ENCODE peak calls at places on chromosome 7, in four cellular contexts. One of them, this sample, is unnamed.

GRCh38 chr7:92159-92767 is 100.1 kb upstream of the FAM20C start:
- DNase-seq in cardiac muscle cell: no peak
- DNase-seq in thoracic aorta: no peak
- DNase-seq in HFFc6: no peak
- DNase-seq in this sample: no peak

GRCh38 chr7:138961159-138961558 is 20.0 kb downstream of the KIAA1549 start:
- DNase-seq in cardiac muscle cell: no peak
- DNase-seq in thoracic aorta: no peak
- DNase-seq in HFFc6: no peak
- DNase-seq in this sample: no peak

GRCh38 chr7:112503361-112504023 is 22.7 kb downstream of the LSMEM1 start:
- DNase-seq in cardiac muscle cell: no peak
- DNase-seq in thoracic aorta: no peak
- DNase-seq in HFFc6: no peak
- DNase-seq in this sample: no peak

GRCh38 chr7:36967387-36967786 is 243.1 kb upstream of the AOAH start:
- DNase-seq in cardiac muscle cell: peak; percentile 88
- DNase-seq in thoracic aorta: no peak
- DNase-seq in HFFc6: peak; percentile 57
- DNase-seq in this sample: peak; percentile 71

GRCh38 chr7:136502162-136502561 is 366.3 kb upstream of the CHRM2 start:
- DNase-seq in cardiac muscle cell: no peak
- DNase-seq in thoracic aorta: no peak
- DNase-seq in HFFc6: no peak
- DNase-seq in this sample: no peak

GRCh38 chr7:152076324-152076821 is 50.9 kb downstream of the GALNT11 start:
- DNase-seq in cardiac muscle cell: peak; percentile 18
- DNase-seq in thoracic aorta: no peak
- DNase-seq in HFFc6: no peak
- DNase-seq in this sample: no peak

GRCh38 chr7:159061674-159062212 is 82.9 kb downstream of the VIPR2 start:
- DNase-seq in cardiac muscle cell: no peak
- DNase-seq in thoracic aorta: no peak
- DNase-seq in HFFc6: no peak
- DNase-seq in this sample: no peak

GRCh38 chr7:105439174-105439893 is 50.6 kb upstream of the SRPK2 start:
- DNase-seq in cardiac muscle cell: no peak
- DNase-seq in thoracic aorta: no peak
- DNase-seq in HFFc6: peak; percentile 96
- DNase-seq in this sample: no peak

GRCh38 chr7:90626011-90626410 is 29.9 kb downstream of the CDK14 start:
- DNase-seq in cardiac muscle cell: no peak
- DNase-seq in thoracic aorta: no peak
- DNase-seq in HFFc6: peak; percentile 69
- DNase-seq in this sample: no peak

GRCh38 chr7:151899513-151900360 is 22.8 kb upstream of the PRKAG2 start:
- DNase-seq in cardiac muscle cell: no peak
- DNase-seq in thoracic aorta: no peak
- DNase-seq in HFFc6: no peak
- DNase-seq in this sample: peak; percentile 37

GRCh38 chr7:27140108-27140842 is 3.2 kb downstream of the HOXA5 start:
- DNase-seq in cardiac muscle cell: no peak
- DNase-seq in thoracic aorta: no peak
- DNase-seq in HFFc6: no peak
- DNase-seq in this sample: no peak

GRCh38 chr7:96388166-96388565 is 66.3 kb upstream of the SLC25A13 start:
- DNase-seq in cardiac muscle cell: no peak
- DNase-seq in thoracic aorta: no peak
- DNase-seq in HFFc6: peak; percentile 36
- DNase-seq in this sample: no peak

GRCh38 chr7:157900011-157900410 is 563.2 kb downstream of the DNAJB6 start:
- DNase-seq in cardiac muscle cell: no peak
- DNase-seq in thoracic aorta: no peak
- DNase-seq in HFFc6: no peak
- DNase-seq in this sample: peak; percentile 33

GRCh38 chr7:47591655-47592572 is 10.0 kb upstream of the TNS3 start:
- DNase-seq in cardiac muscle cell: no peak
- DNase-seq in thoracic aorta: no peak
- DNase-seq in HFFc6: no peak
- DNase-seq in this sample: no peak

GRCh38 chr7:26618898-26619297 is 245.5 kb downstream of the SKAP2 start:
- DNase-seq in cardiac muscle cell: no peak
- DNase-seq in thoracic aorta: no peak
- DNase-seq in HFFc6: no peak
- DNase-seq in this sample: no peak

GRCh38 chr7:53485354-53485753 is 449.9 kb downstream of the POM121L12 start:
- DNase-seq in cardiac muscle cell: no peak
- DNase-seq in thoracic aorta: no peak
- DNase-seq in HFFc6: no peak
- DNase-seq in this sample: no peak

GRCh38 chr7:88089484-88090050 is 130.3 kb downstream of the SRI start:
- DNase-seq in cardiac muscle cell: no peak
- DNase-seq in thoracic aorta: no peak
- DNase-seq in HFFc6: no peak
- DNase-seq in this sample: no peak

GRCh38 chr7:101984997-101985645 is 167.7 kb downstream of the CUX1 start:
- DNase-seq in cardiac muscle cell: no peak
- DNase-seq in thoracic aorta: no peak
- DNase-seq in HFFc6: no peak
- DNase-seq in this sample: peak; percentile 44

GRCh38 chr7:108265007-108265406 is 134.8 kb upstream of the LAMB4 start:
- DNase-seq in cardiac muscle cell: no peak
- DNase-seq in thoracic aorta: no peak
- DNase-seq in HFFc6: no peak
- DNase-seq in this sample: no peak

GRCh38 chr7:20831451-20831850 is 44.8 kb upstream of the SP8 start:
- DNase-seq in cardiac muscle cell: no peak
- DNase-seq in thoracic aorta: no peak
- DNase-seq in HFFc6: no peak
- DNase-seq in this sample: no peak

GRCh38 chr7:83486957-83487356 is 162.0 kb downstream of the SEMA3E start:
- DNase-seq in cardiac muscle cell: no peak
- DNase-seq in thoracic aorta: no peak
- DNase-seq in HFFc6: no peak
- DNase-seq in this sample: no peak

GRCh38 chr7:26159243-26159642 is 7.2 kb downstream of the NFE2L3 start:
- DNase-seq in cardiac muscle cell: no peak
- DNase-seq in thoracic aorta: no peak
- DNase-seq in HFFc6: peak; percentile 4
- DNase-seq in this sample: no peak

GRCh38 chr7:152909683-152910544 is 150.4 kb downstream of the ACTR3B start:
- DNase-seq in cardiac muscle cell: no peak
- DNase-seq in thoracic aorta: no peak
- DNase-seq in HFFc6: no peak
- DNase-seq in this sample: no peak

DNA sequence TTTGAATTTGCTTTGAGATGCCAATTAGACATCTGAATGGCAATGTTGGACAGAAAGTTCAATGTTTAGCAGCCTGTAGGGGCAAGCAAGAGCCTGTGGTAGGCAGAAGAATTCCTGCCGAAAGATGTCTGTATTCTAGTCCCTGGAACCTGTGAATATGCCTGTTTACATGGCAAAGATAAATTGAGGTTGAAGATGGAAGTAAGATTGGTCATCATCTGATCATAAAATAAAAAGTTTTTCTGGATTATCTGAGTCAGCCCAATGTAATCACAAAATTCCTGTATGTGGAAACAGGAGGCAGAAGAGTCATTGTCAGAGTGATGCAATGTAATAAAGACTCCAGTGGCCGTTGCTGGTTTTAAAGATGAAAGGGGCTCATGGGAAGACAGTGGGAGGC is 430.5 kb downstream of the MDFIC start:
- DNase-seq in cardiac muscle cell: no peak
- DNase-seq in thoracic aorta: no peak
- DNase-seq in HFFc6: peak; percentile 90
- DNase-seq in this sample: no peak
- TF ChIP-seq CTCF in cardiac muscle cell: no peak
- TF ChIP-seq CTCF in thoracic aorta: no peak
- TF ChIP-seq CTCF in HFFc6: peak; percentile 49
- TF ChIP-seq CTCF in this sample: no peak

DNA sequence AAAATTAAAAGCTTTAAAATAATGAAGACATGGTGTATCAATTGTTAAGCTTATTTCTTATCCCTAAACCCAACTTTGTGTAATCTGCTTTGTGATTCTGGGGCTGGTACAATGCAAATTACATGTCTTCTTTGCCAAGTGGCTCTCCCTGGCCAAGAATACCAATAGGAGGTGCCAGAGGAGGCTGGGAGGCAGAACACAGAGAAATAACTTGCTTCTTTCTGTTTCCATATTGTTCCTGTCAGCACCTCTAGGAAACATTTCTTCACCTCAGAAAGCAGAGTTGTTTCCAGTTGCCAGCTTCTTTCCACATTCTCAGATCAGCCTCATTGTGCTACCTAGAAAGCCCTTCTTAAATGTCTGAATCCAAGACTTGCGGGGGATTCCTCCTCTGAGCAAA is 174.4 kb downstream of the MDFIC start:
- DNase-seq in cardiac muscle cell: peak; percentile 23
- DNase-seq in thoracic aorta: no peak
- DNase-seq in HFFc6: no peak
- DNase-seq in this sample: no peak
- TF ChIP-seq CTCF in cardiac muscle cell: peak; percentile 24
- TF ChIP-seq CTCF in thoracic aorta: no peak
- TF ChIP-seq CTCF in HFFc6: no peak
- TF ChIP-seq CTCF in this sample: no peak

DNA sequence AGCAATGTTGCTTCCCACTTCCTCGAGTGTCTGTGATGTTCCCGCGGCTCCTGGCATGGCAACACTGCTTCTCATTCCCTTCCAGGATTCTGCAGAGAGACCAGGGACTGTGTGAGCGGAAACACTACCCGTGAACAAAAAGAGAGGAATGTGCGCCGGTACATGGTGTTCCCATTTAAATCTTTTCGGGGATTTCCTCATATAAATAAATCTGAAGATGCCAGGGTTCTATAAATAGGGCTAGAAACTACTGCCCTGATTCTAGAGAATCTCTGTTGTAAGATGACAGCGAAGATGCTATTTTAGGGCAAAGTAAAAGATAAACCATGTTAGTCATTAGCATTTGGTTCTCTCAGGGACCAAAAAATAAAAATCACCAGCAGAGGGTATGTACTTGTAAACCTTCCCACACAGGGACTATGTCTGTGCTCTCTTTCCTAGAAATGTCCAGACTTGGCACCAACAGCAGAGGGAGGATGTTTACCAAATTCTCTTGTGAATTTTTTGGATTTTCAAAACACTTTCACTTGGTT is 92.2 kb upstream of the DDC start:
- DNase-seq in cardiac muscle cell: no peak
- DNase-seq in thoracic aorta: peak; percentile 61
- DNase-seq in HFFc6: peak; percentile 55
- DNase-seq in this sample: peak; percentile 91
- TF ChIP-seq CTCF in cardiac muscle cell: peak; percentile 24
- TF ChIP-seq CTCF in thoracic aorta: peak; percentile 29
- TF ChIP-seq CTCF in HFFc6: peak; percentile 57
- TF ChIP-seq CTCF in this sample: peak; percentile 27

DNA sequence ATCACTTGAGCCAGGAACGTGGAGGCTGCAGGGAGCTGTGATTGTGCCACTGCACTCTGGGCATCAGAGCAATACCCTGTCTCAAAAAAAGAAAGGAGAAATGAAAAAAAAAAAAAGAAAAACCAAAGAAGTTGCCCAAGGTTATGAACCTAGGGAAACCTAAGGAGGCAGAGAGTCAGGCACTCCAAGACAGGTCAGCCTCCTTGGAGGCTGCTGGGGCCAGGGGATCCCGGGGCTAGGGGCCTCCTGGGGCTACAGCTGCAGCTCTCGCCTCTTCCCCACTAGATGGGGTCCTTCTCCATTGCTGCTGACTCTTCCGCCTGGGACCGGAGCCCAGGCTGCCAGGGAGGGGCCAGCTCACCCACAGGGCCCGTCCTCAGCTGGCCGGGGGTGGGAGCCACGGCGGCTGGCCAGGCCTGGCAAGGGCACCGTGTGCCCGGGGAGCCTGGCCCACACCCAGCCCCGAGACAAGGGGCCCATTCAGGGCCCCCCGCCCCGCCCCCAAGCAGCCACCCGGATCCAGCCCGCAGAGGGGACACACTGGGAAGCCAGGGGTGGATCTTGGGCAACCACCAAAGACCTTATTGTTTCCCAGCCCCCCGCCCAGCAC is 1.7 kb upstream of the SPACDR start:
- DNase-seq in cardiac muscle cell: peak; percentile 69
- DNase-seq in thoracic aorta: no peak
- DNase-seq in HFFc6: peak; percentile 45
- DNase-seq in this sample: peak; percentile 91
- TF ChIP-seq CTCF in cardiac muscle cell: peak; percentile 75
- TF ChIP-seq CTCF in thoracic aorta: peak; percentile 67
- TF ChIP-seq CTCF in HFFc6: peak; percentile 75
- TF ChIP-seq CTCF in this sample: peak; percentile 64

GRCh38 chr7:94188350-94188749 is 184.2 kb upstream of the BET1 start:
- DNase-seq in cardiac muscle cell: no peak
- DNase-seq in thoracic aorta: no peak
- DNase-seq in HFFc6: no peak
- DNase-seq in this sample: no peak

GRCh38 chr7:94179466-94179865 is 175.3 kb upstream of the BET1 start:
- DNase-seq in cardiac muscle cell: no peak
- DNase-seq in thoracic aorta: no peak
- DNase-seq in HFFc6: no peak
- DNase-seq in this sample: no peak

GRCh38 chr7:94182721-94183120 is 178.6 kb upstream of the BET1 start:
- DNase-seq in cardiac muscle cell: no peak
- DNase-seq in thoracic aorta: no peak
- DNase-seq in HFFc6: no peak
- DNase-seq in this sample: no peak

GRCh38 chr7:94182066-94182465 is 177.9 kb upstream of the BET1 start:
- DNase-seq in cardiac muscle cell: no peak
- DNase-seq in thoracic aorta: no peak
- DNase-seq in HFFc6: peak; percentile 82
- DNase-seq in this sample: no peak

GRCh38 chr7:94183289-94183749 is 179.2 kb upstream of the BET1 start:
- DNase-seq in cardiac muscle cell: no peak
- DNase-seq in thoracic aorta: no peak
- DNase-seq in HFFc6: peak; percentile 98
- DNase-seq in this sample: no peak
- TF ChIP-seq CTCF in cardiac muscle cell: no peak
- TF ChIP-seq CTCF in thoracic aorta: no peak
- TF ChIP-seq CTCF in HFFc6: no peak
- TF ChIP-seq CTCF in this sample: no peak

DNA sequence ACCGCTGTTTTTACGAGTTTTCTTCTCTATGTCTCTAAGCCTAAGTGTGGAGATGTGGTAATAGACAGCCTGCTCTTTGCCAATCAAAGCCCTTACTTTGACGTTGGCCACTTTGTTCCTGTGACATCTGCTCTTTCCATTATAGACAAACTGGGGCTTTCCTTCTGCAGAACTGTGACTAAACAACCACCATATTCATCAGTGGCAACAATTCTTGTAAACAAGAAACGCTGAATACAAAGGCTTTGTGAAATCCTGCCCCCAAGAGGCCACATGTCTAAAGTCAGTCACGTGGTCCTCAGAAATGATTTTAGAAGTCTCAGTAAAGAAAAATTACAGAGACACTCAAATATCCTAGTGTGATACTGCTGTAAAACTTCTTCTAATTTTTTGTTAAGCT is 59.6 kb upstream of the CAPZA2 start:
- DNase-seq in cardiac muscle cell: peak; percentile 42
- DNase-seq in thoracic aorta: no peak
- DNase-seq in HFFc6: peak; percentile 85
- DNase-seq in this sample: no peak
- TF ChIP-seq CTCF in cardiac muscle cell: peak; percentile 44
- TF ChIP-seq CTCF in thoracic aorta: no peak
- TF ChIP-seq CTCF in HFFc6: peak; percentile 82
- TF ChIP-seq CTCF in this sample: peak; percentile 24

GRCh38 chr7:135169141-135169935 is 1.2 kb downstream of the CYREN start:
- DNase-seq in cardiac muscle cell: peak; percentile 17
- DNase-seq in thoracic aorta: no peak
- DNase-seq in HFFc6: peak; percentile 48
- DNase-seq in this sample: peak; percentile 66
- TF ChIP-seq CTCF in cardiac muscle cell: peak; percentile 51
- TF ChIP-seq CTCF in thoracic aorta: peak; percentile 8
- TF ChIP-seq CTCF in HFFc6: peak; percentile 72
- TF ChIP-seq CTCF in this sample: no peak

GRCh38 chr7:19146699-19147098 is 1.5 kb upstream of the FERD3L start:
- DNase-seq in cardiac muscle cell: peak; percentile 73
- DNase-seq in thoracic aorta: no peak
- DNase-seq in HFFc6: no peak
- DNase-seq in this sample: no peak
- TF ChIP-seq CTCF in cardiac muscle cell: no peak
- TF ChIP-seq CTCF in thoracic aorta: no peak
- TF ChIP-seq CTCF in HFFc6: no peak
- TF ChIP-seq CTCF in this sample: no peak